ENCODE peak calls at places on chromosome 2, in seven cellular contexts. N, L, A, F, R, E and K are unnamed samples.
A peak's percentile ranks its signal among the peaks of the same experiment; 100 is the strongest.

GRCh38 chr2:237833546-237833945 is 25.9 kb upstream of the RAMP1 start:
- DNase-seq in N (no peak), L (no peak), A (peak; percentile 68), F (no peak), R (peak; percentile 70), E (peak; percentile 74), K (no peak)

GRCh38 chr2:222701709-222702108 is 30.3 kb downstream of the MOGAT1 start:
- DNase-seq in N (no peak), L (no peak), A (no peak), F (no peak), R (no peak), E (no peak), K (no peak)

GRCh38 chr2:177433402-177433801 is 40.8 kb downstream of the AGPS start:
- DNase-seq in N (no peak), L (no peak), A (no peak), F (no peak), R (peak; percentile 12), E (no peak), K (no peak)

GRCh38 chr2:109463891-109464290 is 149.9 kb downstream of the SEPTIN10 start:
- DNase-seq in N (no peak), L (no peak), A (no peak), F (no peak), R (no peak), E (no peak), K (no peak)

GRCh38 chr2:172693037-172693436 is 42.6 kb upstream of the RAPGEF4 start:
- DNase-seq in N (no peak), L (no peak), A (peak; percentile 99), F (no peak), R (peak; percentile 98), E (peak; percentile 35), K (no peak)

GRCh38 chr2:63488118-63488713 is 100.1 kb downstream of the WDPCP start:
- DNase-seq in N (peak; percentile 28), L (peak; percentile 9), A (peak; percentile 46), F (no peak), R (peak; percentile 39), E (peak; percentile 49), K (no peak)

GRCh38 chr2:139622691-139623090 is 842.5 kb upstream of the NXPH2 start:
- DNase-seq in N (peak; percentile 7), L (no peak), A (no peak), F (no peak), R (no peak), E (no peak), K (no peak)

GRCh38 chr2:224946911-224947310 is 95.4 kb downstream of the DOCK10 start:
- DNase-seq in N (no peak), L (no peak), A (peak; percentile 92), F (no peak), R (peak; percentile 73), E (peak; percentile 19), K (no peak)

GRCh38 chr2:11214770-11215169 is 59.5 kb downstream of the SLC66A3 start:
- DNase-seq in N (no peak), L (no peak), A (no peak), F (no peak), R (no peak), E (peak; percentile 34), K (no peak)

GRCh38 chr2:51795248-51795888 is 763.4 kb upstream of the NRXN1 start:
- DNase-seq in N (peak; percentile 77), L (peak; percentile 2), A (no peak), F (peak; percentile 88), R (peak; percentile 6), E (peak; percentile 3), K (peak; percentile 82)

GRCh38 chr2:180662555-180662954 is 317.9 kb upstream of the UBE2E3 start:
- DNase-seq in N (no peak), L (no peak), A (no peak), F (no peak), R (no peak), E (no peak), K (no peak)

GRCh38 chr2:222939979-222940378 is 79.1 kb downstream of the ACSL3 start:
- DNase-seq in N (no peak), L (no peak), A (no peak), F (no peak), R (no peak), E (no peak), K (no peak)

GRCh38 chr2:68391869-68392268 is 26.8 kb downstream of the PLEK start:
- DNase-seq in N (no peak), L (no peak), A (no peak), F (no peak), R (no peak), E (no peak), K (no peak)

GRCh38 chr2:97095661-97096060 is 979 bp upstream of the FAHD2B start:
- DNase-seq in N (no peak), L (no peak), A (no peak), F (no peak), R (no peak), E (no peak), K (no peak)

GRCh38 chr2:56001992-56002391 is 78.4 kb upstream of the EFEMP1 start:
- DNase-seq in N (no peak), L (no peak), A (peak; percentile 32), F (no peak), R (peak; percentile 34), E (no peak), K (no peak)

GRCh38 chr2:233011268-233012190 is 1.5 kb downstream of the NGEF start:
- DNase-seq in N (no peak), L (no peak), A (no peak), F (no peak), R (no peak), E (no peak), K (peak; percentile 10)

GRCh38 chr2:233015048-233015645 is 2.1 kb upstream of the NGEF start:
- DNase-seq in N (no peak), L (no peak), A (no peak), F (no peak), R (no peak), E (no peak), K (peak; percentile 5)

GRCh38 chr2:233013650-233014049 is 594 bp upstream of the NGEF start:
- DNase-seq in N (no peak), L (no peak), A (no peak), F (no peak), R (no peak), E (no peak), K (no peak)

GRCh38 chr2:233012301-233012971 is 620 bp downstream of the NGEF start:
- DNase-seq in N (no peak), L (no peak), A (no peak), F (no peak), R (no peak), E (no peak), K (peak; percentile 26)

GRCh38 chr2:233013027-233013461 is at the start of gene NGEF:
- DNase-seq in N (no peak), L (no peak), A (no peak), F (no peak), R (no peak), E (no peak), K (peak; percentile 16)
- H3K4me2 ChIP-seq in N (no peak within 1 kb of the TSS), L (no peak within 1 kb of the TSS), A (no peak within 1 kb of the TSS), F (no peak within 1 kb of the TSS), R (no peak within 1 kb of the TSS), E (no peak within 1 kb of the TSS), K (no peak within 1 kb of the TSS)

DNA sequence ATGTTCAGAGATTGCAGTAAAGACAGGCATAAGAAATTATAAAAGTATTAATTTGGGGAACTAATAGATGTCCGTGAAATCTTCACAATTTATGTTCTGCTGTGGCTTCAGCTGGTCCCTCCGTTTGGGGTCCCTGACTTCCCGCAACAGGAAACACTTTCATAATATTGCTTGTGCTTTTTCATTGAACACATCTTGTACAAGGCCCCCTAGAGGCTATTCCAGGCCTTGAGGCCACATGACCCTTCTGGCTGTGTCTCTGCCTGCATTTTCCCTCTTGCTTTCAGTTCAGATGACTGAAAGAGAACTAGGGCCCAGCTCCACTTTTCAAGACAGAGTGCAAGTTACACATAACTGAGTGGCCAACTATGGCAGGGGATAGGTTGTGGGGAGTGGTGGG is 164.1 kb downstream of the TMEM247 start:
- DNase-seq in N (no peak), L (no peak), A (no peak), F (no peak), R (no peak), E (no peak), K (no peak)
- H3K23ac ChIP-seq in N (no peak overlapping the region), L (no peak overlapping the region), A (no peak overlapping the region), F (no peak overlapping the region), R (no peak overlapping the region), E (no peak overlapping the region), K (no peak overlapping the region)

DNA sequence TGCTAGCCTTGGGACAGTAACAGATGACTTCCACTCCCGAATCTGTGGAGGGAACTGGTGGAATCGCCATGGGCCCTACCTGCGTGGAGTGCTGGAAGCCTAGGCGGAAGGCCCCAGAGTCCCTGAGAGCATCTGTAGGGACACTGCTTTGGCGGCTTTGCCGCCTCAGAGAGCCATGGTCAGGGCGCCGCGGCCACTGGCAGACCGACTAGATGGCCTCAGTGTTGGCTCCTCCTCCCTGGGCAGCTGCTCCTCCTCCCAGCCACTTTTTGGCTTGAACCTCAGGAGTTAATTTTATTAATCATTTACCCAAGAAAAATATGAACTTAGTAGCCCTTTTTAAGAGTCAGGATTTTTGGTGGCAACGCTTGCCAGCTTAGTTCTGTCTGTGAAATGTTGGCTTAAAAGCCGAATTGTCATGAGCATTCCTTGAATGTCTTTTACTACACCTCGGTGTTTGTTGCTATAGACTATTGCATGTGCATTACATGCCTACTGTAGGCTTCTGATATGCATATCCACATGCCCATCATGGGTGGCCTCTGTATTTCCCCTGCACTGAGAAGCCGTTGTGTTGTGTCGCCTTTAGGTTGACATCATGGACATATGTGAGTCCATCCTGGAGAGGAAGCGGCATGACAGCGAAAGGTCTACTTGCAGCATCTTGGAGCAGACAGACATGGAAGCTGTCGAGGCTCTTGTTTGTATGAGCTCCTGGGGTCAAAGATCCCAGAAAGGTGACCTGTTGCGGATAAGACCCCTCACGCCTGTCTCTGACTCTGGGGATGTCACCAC is 2.4 kb downstream of the KLF11 start:
- DNase-seq in N (no peak), L (no peak), A (no peak), F (no peak), R (no peak), E (no peak), K (no peak)
- H3K4me2 ChIP-seq in N (no peak overlapping the region), L (no peak overlapping the region), A (no peak overlapping the region), F (no peak overlapping the region), R (no peak overlapping the region), E (no peak overlapping the region), K (no peak overlapping the region)

DNA sequence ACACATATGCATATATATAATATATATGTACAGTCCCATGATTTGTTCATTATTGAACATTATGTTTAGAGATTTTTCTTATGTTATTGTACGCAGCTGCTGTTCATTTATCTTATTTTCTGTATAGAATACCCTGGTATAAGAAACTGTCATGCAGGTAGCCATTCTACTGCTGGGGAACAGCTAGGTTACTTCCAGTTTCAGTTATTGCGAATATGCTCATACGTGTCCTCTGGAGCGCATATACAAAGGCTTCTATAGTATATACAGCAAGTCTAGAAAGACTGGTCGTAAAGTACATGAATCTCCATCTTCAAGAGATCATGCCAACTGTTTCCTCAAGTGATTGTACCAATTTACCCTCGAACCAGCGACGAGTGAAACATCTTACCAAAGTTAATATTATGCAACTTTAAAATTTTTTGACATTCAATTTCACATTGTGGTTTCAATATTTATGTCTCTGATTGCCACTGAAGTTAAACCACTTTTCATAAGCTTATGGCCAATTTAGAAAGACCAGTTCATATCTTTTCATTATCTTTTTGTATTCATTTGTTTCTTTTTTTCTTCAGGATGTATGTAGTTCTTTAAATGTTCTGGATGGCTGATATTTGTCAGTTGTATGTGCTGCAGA is 53.5 kb downstream of the RDH14 start:
- DNase-seq in N (no peak), L (no peak), A (no peak), F (no peak), R (no peak), E (peak; percentile 34), K (no peak)
- H3K23ac ChIP-seq in N (no peak overlapping the region), L (no peak overlapping the region), A (no peak overlapping the region), F (no peak overlapping the region), R (no peak overlapping the region), E (no peak overlapping the region), K (no peak overlapping the region)